ENCODE peak calls at places on chromosomes 13 and 19, in five cellular contexts. D is HTR-8/SVneo, U is ACHN, N is ureter, A is brain microvascular endothelial cell. G is an unnamed sample.

GRCh38 chr13:100382787-100383186 is 205.8 kb downstream of the GGACT start:
- DNase-seq in D (no peak), N (no peak), A (no peak), U (no peak), G (no peak)

GRCh38 chr13:79543883-79544282 is 62.9 kb downstream of the NDFIP2 start:
- DNase-seq in A (no peak), D (no peak), U (no peak), N (no peak), G (no peak)

GRCh38 chr19:16619456-16619855 is 8.5 kb downstream of the MED26 start:
- DNase-seq in U (no peak), N (no peak), A (no peak), D (no peak), G (no peak)

GRCh38 chr13:20873348-20873747 is 29.2 kb downstream of the XPO4 start:
- DNase-seq in U (no peak), N (no peak), A (no peak), D (no peak), G (peak; percentile 5)

GRCh38 chr19:33797821-33798633 is 1.4 kb downstream of the KCTD15 start:
- DNase-seq in U (no peak), A (no peak), N (peak; percentile 65), D (no peak), G (no peak)

GRCh38 chr19:31232220-31232619 is 117.0 kb downstream of the TSHZ3 start:
- DNase-seq in N (no peak), D (no peak), A (no peak), U (peak; percentile 4), G (no peak)

GRCh38 chr13:61286148-61286745 is 129.4 kb downstream of the PCDH20 start:
- DNase-seq in N (no peak), U (peak; percentile 63), A (no peak), D (no peak), G (no peak)

GRCh38 chr19:16457195-16457953 is 14.4 kb downstream of the EPS15L1 start:
- DNase-seq in N (no peak), A (no peak), D (peak; percentile 70), U (peak; percentile 93), G (no peak)

GRCh38 chr19:13090511-13091231 is 12.0 kb downstream of the LYL1 start:
- DNase-seq in N (no peak), A (no peak), U (no peak), D (no peak), G (no peak)

GRCh38 chr13:44068737-44069136 is 189.0 kb downstream of the LACC1 start:
- DNase-seq in A (peak; percentile 64), U (peak; percentile 38), N (no peak), D (peak; percentile 36), G (peak; percentile 13)

GRCh38 chr19:13493516-13494310 is 12.6 kb downstream of the CACNA1A start:
- DNase-seq in A (no peak), D (no peak), N (no peak), U (no peak), G (no peak)

GRCh38 chr19:2335848-2336247 is 7.4 kb downstream of the SPPL2B start:
- DNase-seq in D (no peak), U (no peak), A (no peak), N (no peak), G (no peak)

GRCh38 chr13:99464441-99464949 is 36.8 kb upstream of the TM9SF2 start:
- DNase-seq in U (no peak), A (no peak), N (no peak), D (no peak), G (no peak)

GRCh38 chr19:35299523-35300339 is 7.8 kb downstream of the MAG start:
- DNase-seq in U (no peak), N (no peak), A (no peak), D (no peak), G (no peak)

GRCh38 chr19:5718579-5719273 is 1.2 kb downstream of the LONP1 start:
- DNase-seq in N (no peak), D (peak; percentile 28), A (peak; percentile 85), U (peak; percentile 82), G (no peak)

GRCh38 chr19:8004723-8005513 is 523 bp downstream of the ELAVL1 start:
- DNase-seq in N (no peak), D (no peak), A (no peak), U (peak; percentile 41), G (no peak)

GRCh38 chr19:50795665-50796073 is 5.5 kb downstream of the ACP4 start:
- DNase-seq in A (no peak), N (no peak), U (no peak), D (no peak), G (no peak)

GRCh38 chr13:87674143-87674772 is 3.1 kb downstream of the SLITRK5 start:
- DNase-seq in N (no peak), D (no peak), A (no peak), U (peak; percentile 28), G (no peak)

G was measured in H54.